ENCODE peak calls at places on chromosomes 3 and 15, in four cellular contexts. D is lung, P is left ventricle myocardium inferior, G is body of pancreas. V is an unnamed sample.

GRCh38 chr15:78438595-78439285 is 724 bp downstream of the IREB2 start:
- DNase-seq in P (no peak), G (peak; percentile 18), D (no peak), V (peak; percentile 44)

GRCh38 chr3:193852901-193853300 is 259.9 kb downstream of the OPA1 start:
- DNase-seq in D (no peak), P (no peak), G (no peak), V (no peak)

GRCh38 chr15:89501646-89502045 is 5.3 kb upstream of the RHCG start:
- DNase-seq in P (no peak), G (no peak), D (no peak), V (no peak)

GRCh38 chr3:13792512-13793347 is 87.1 kb downstream of the WNT7A start:
- DNase-seq in G (no peak), D (no peak), P (no peak), V (no peak)

GRCh38 chr3:185188816-185189215 is 36.0 kb upstream of the C3orf70 start:
- DNase-seq in G (no peak), P (no peak), D (no peak), V (no peak)

GRCh38 chr3:185082149-185082548 is 70.7 kb downstream of the C3orf70 start:
- DNase-seq in P (no peak), G (no peak), D (no peak), V (no peak)

GRCh38 chr3:57158316-57158715 is 6.8 kb downstream of the IL17RD start:
- DNase-seq in D (no peak), G (no peak), P (no peak), V (peak; percentile 74)

GRCh38 chr3:39176025-39176714 is 16.2 kb downstream of the XIRP1 start:
- DNase-seq in P (no peak), G (no peak), D (no peak), V (no peak)

GRCh38 chr15:40618906-40619305 is 24.9 kb downstream of the KNL1 start:
- DNase-seq in D (no peak), P (no peak), G (no peak), V (no peak)

GRCh38 chr15:40058476-40059140 is 19.6 kb upstream of the SRP14 start:
- DNase-seq in P (no peak), G (no peak), D (no peak), V (no peak)

GRCh38 chr3:115436767-115437301 is 186.5 kb upstream of the GAP43 start:
- DNase-seq in G (no peak), P (no peak), D (no peak), V (peak; percentile 81)

GRCh38 chr3:152365766-152366593 is 97.3 kb downstream of the MBNL1 start:
- DNase-seq in G (no peak), P (no peak), D (no peak), V (peak; percentile 61)

GRCh38 chr15:31255732-31256384 is 70.8 kb upstream of the KLF13 start:
- DNase-seq in D (no peak), P (no peak), G (no peak), V (no peak)

GRCh38 chr15:52071570-52071969 is 41.0 kb downstream of the BCL2L10 start:
- DNase-seq in P (no peak), D (peak; percentile 57), G (peak; percentile 58), V (no peak)

GRCh38 chr3:194138732-194139084 is 2.8 kb downstream of the HES1 start:
- DNase-seq in P (no peak), G (no peak), D (no peak), V (peak; percentile 74)

GRCh38 chr3:184568918-184569829 is 7.6 kb downstream of the EPHB3 start:
- DNase-seq in G (peak; percentile 80), P (peak; percentile 81), D (peak; percentile 85), V (peak; percentile 94)

GRCh38 chr3:161957467-161957866 is 460.9 kb downstream of the OTOL1 start:
- DNase-seq in D (no peak), P (no peak), G (no peak), V (peak; percentile 54)

GRCh38 chr15:91385301-91385700 is 285.2 kb downstream of the SV2B start:
- DNase-seq in P (no peak), G (no peak), D (no peak), V (peak; percentile 80)

GRCh38 chr3:65810277-65810676 is 228.4 kb downstream of the MAGI1 start:
- DNase-seq in D (no peak), G (no peak), P (no peak), V (no peak)

GRCh38 chr3:139457066-139457465 is 19.2 kb downstream of the RBP2 start:
- DNase-seq in G (no peak), D (no peak), P (no peak), V (no peak)

GRCh38 chr3:155963557-155963956 is 93.1 kb downstream of the GMPS start:
- DNase-seq in G (no peak), P (no peak), D (no peak), V (no peak)

GRCh38 chr3:128070898-128071591 is 18.8 kb downstream of the SEC61A1 start:
- DNase-seq in D (no peak), G (no peak), P (no peak), V (no peak)

GRCh38 chr3:141421639-141422319 is 53.5 kb downstream of the ZBTB38 start:
- DNase-seq in G (no peak), D (no peak), P (no peak), V (no peak)

GRCh38 chr15:70055601-70056051 is 42.1 kb downstream of the TLE3 start:
- DNase-seq in G (no peak), D (no peak), P (no peak), V (no peak)

GRCh38 chr3:184227481-184227935 is 1.9 kb upstream of the VWA5B2 start:
- DNase-seq in P (no peak), D (no peak), G (peak; percentile 48), V (peak; percentile 42)

GRCh38 chr3:194084284-194084683 is 51.7 kb upstream of the HES1 start:
- DNase-seq in P (no peak), D (no peak), G (no peak), V (no peak)

GRCh38 chr3:77281721-77282120 is 241.8 kb downstream of the ROBO2 start:
- DNase-seq in G (no peak), P (no peak), D (no peak), V (peak; percentile 35)

GRCh38 chr15:74725241-74725774 is at the start of gene CYP1A1:
- DNase-seq in D (peak; percentile 40), P (peak; percentile 27), G (peak; percentile 76), V (peak; percentile 33)

GRCh38 chr15:92915766-92916435 is 15.8 kb downstream of the CHD2 start:
- DNase-seq in G (no peak), P (no peak), D (no peak), V (no peak)

GRCh38 chr3:44289882-44290462 is 48.3 kb downstream of the TOPAZ1 start:
- DNase-seq in D (no peak), G (no peak), P (no peak), V (peak; percentile 14)

DNA sequence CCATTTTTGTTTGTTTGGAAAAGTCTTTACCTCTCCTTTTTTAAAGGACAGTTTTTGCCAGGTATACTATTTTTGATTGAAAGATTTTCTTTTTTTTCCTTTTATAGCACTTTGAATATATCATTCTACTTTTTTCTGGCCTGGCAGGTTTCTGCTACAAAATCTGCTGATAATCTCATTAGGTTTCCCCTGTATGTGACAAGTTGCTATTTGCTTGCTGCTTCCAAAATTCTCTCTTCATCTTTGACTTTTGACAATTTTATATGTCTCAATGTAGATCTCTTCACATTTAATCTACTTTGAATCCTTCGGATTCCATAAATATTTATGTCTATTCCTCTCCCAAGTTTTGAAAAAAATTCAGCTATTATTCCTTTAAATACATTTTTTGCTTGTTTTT is 838.5 kb downstream of the IGSF11 start:
- DNase-seq in D (no peak), P (no peak), G (no peak), V (no peak)
- H3K9me3 ChIP-seq in D (peaks cover 4% of the 10 kb centered on the region), P (peaks cover 91% of the 10 kb centered on the region), G (no peaks in the 10 kb centered on the region), V (peaks cover 36% of the 10 kb centered on the region)

DNA sequence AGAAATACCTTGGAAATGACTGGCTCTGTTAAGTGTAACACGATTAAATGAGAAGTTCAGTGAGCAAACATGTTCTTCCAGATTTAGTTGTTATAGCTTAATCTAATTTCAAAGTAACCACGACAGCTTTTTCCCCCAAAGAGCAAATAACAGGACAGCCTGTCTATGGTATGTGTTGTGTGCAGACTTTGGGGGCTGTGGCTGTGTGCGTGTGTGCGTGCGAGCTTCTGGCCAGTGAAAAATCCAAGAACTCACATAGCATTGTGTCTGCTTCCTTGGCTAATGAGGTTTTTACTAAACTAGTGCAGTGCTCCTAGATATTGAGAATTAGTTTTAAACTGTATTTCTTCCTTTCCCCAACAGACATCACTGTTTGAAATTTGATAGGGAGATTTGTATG is 167.1 kb downstream of the CACNA1D start:
- DNase-seq in G (no peak), D (no peak), P (no peak), V (no peak)
- H3K9me3 ChIP-seq in G (no peaks in the 10 kb centered on the region), D (peaks cover 11% of the 10 kb centered on the region), P (peaks cover 26% of the 10 kb centered on the region), V (no peaks in the 10 kb centered on the region)

GRCh38 chr3:195609229-195609628 is 25.5 kb upstream of the APOD start:
- DNase-seq in P (no peak), G (no peak), D (no peak), V (no peak)
- H3K9me3 ChIP-seq in P (peaks cover 26% of the 10 kb centered on the region), G (no peaks in the 10 kb centered on the region), D (peaks cover 1% of the 10 kb centered on the region), V (peaks cover 30% of the 10 kb centered on the region)

GRCh38 chr15:25207369-25207768 is 231.5 kb downstream of the UBE3A start:
- DNase-seq in G (no peak), P (no peak), D (no peak), V (no peak)

DNA sequence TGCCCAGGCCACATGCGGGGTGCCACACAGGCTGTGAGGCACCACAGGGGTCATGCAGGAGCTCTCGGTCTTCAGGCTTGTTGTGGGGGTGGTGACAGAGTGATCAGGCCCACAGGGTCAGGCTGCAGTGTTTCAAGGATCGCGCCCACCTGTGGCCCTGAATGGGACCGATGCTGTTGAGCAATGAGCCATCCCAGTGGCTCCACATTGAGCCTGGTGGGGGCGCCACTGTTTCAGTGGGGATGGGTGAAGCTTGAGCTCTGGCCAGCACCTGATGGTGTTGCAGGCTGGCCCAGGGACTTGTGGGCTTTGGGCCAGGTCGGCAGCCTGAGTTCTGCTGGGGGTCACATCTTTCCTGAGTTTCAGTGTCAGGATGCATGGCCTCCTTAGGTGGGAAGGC is 230.1 kb downstream of the UBE3A start:
- DNase-seq in D (no peak), P (no peak), G (no peak), V (no peak)
- H3K9me3 ChIP-seq in D (peaks cover 68% of the 10 kb centered on the region), P (peaks cover 11% of the 10 kb centered on the region), G (no peaks in the 10 kb centered on the region), V (peaks cover 49% of the 10 kb centered on the region)

DNA sequence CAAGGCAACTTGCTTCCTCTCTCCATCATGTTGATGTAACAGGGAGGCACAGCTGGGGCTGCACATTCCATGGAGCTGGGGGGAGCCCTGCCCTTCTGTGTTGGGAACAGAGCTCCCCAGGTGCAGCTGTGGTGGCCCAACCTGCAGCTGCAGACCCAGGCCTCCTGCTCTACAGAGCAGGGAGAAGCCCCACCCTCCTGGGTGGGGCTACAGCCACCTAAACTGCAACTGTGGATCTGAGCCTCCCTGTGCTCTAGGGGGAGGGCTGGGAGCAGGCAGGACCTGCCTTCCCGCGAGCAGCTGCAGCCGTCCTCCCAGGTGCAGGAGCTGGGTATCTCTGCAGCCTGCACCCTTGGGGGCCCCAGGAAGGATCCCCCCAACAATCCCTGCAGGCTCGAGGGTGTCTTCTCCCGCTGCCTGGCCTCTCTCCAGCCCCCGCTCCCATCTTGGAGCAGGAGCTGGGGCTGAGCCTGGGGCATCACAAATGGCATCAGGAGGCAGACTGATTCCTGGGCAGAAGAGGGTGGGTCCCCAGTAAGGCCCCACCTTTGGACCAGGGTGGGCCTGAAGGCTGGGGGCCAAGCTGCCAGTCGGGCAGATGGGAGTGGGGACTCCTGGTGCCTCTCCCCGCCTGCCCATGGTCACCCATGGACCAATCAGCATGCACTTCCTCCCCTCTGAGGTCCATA is 7.4 kb downstream of the LRRC58 start:
- DNase-seq in G (no peak), D (no peak), P (no peak), V (no peak)
- H3K9me3 ChIP-seq in G (no peaks in the 10 kb centered on the region), D (no peaks in the 10 kb centered on the region), P (peaks cover 27% of the 10 kb centered on the region), V (peaks cover 21% of the 10 kb centered on the region)